ENCODE peak calls at places on chromosome 4, in seven cellular contexts. R is fibroblast of pulmonary artery, Z is fibroblast of mammary gland, L is PC-3, E is MM.1S, P is brain microvascular endothelial cell, T is body of pancreas. H is an unnamed sample.
A peak's percentile ranks its signal among the peaks of the same experiment; 100 is the strongest.

GRCh38 chr4:151331276-151332042 is 6.1 kb upstream of the SH3D19 start:
- DNase-seq in L (peak; percentile 84), P (no peak), Z (peak; percentile 29), E (peak; percentile 79), T (no peak), R (no peak), H (no peak)

GRCh38 chr4:32858971-32859370 is 2138.8 kb downstream of the PCDH7 start:
- DNase-seq in L (peak; percentile 83), Z (peak; percentile 94), P (peak; percentile 2), E (no peak), R (peak; percentile 67), T (no peak), H (no peak)

GRCh38 chr4:35125995-35126712 is 1118.2 kb downstream of the ARAP2 start:
- DNase-seq in L (no peak), T (no peak), Z (no peak), E (no peak), R (no peak), P (no peak), H (no peak)

GRCh38 chr4:82721819-82722423 is 76.7 kb downstream of the SCD5 start:
- DNase-seq in Z (no peak), L (peak; percentile 52), E (peak; percentile 45), R (no peak), T (peak; percentile 62), P (no peak), H (no peak)

GRCh38 chr4:110849461-110849860 is 226.6 kb upstream of the PITX2 start:
- DNase-seq in L (no peak), Z (no peak), E (no peak), R (no peak), P (no peak), T (no peak), H (no peak)

GRCh38 chr4:133982533-133983224 is 218.9 kb downstream of the PABPC4L start:
- DNase-seq in E (no peak), L (peak; percentile 31), T (no peak), Z (peak; percentile 18), P (no peak), R (no peak), H (no peak)

GRCh38 chr4:142095886-142096605 is 459.7 kb downstream of the IL15 start:
- DNase-seq in R (peak; percentile 95), E (no peak), T (peak; percentile 32), P (peak; percentile 95), L (peak; percentile 98), Z (peak; percentile 97), H (peak; percentile 81)

GRCh38 chr4:101977096-101977495 is 186.6 kb downstream of the BANK1 start:
- DNase-seq in L (peak; percentile 93), Z (peak; percentile 98), P (peak; percentile 96), R (peak; percentile 98), E (no peak), T (no peak), H (peak; percentile 80)

GRCh38 chr4:87078987-87079469 is 141.4 kb downstream of the KLHL8 start:
- DNase-seq in E (no peak), P (peak; percentile 79), R (peak; percentile 94), Z (peak; percentile 72), T (peak; percentile 38), L (no peak), H (no peak)

GRCh38 chr4:142959156-142959555 is 113.1 kb upstream of the INPP4B start:
- DNase-seq in P (no peak), L (no peak), Z (peak; percentile 11), R (no peak), E (no peak), T (no peak), H (no peak)

GRCh38 chr4:122842984-122843531 is 16.4 kb downstream of the FGF2 start:
- DNase-seq in P (no peak), E (no peak), Z (no peak), L (peak; percentile 8), R (no peak), T (no peak), H (no peak)

GRCh38 chr4:40334591-40335507 is at the start of gene CHRNA9:
- DNase-seq in R (no peak), P (no peak), Z (peak; percentile 21), E (no peak), T (no peak), L (no peak), H (no peak)

GRCh38 chr4:13294961-13295605 is 189.1 kb downstream of the RAB28 start:
- DNase-seq in P (no peak), T (no peak), L (peak; percentile 6), R (peak; percentile 18), E (no peak), Z (peak; percentile 8), H (no peak)

GRCh38 chr4:122552898-122553297 is 68.0 kb downstream of the IL21 start:
- DNase-seq in P (no peak), T (no peak), Z (no peak), L (no peak), E (no peak), R (no peak), H (no peak)

GRCh38 chr4:65589331-65589730 is 81.0 kb downstream of the EPHA5 start:
- DNase-seq in L (peak; percentile 47), E (no peak), T (no peak), P (no peak), Z (no peak), R (no peak), H (no peak)

GRCh38 chr4:170089743-170090666 is at the start of gene AADAT:
- DNase-seq in P (peak; percentile 51), L (peak; percentile 69), R (peak; percentile 70), Z (peak; percentile 78), E (peak; percentile 39), T (peak; percentile 83), H (peak; percentile 77)

GRCh38 chr4:170091069-170091696 is 1.4 kb upstream of the AADAT start:
- DNase-seq in E (no peak), L (no peak), P (no peak), Z (no peak), R (no peak), T (no peak), H (no peak)

GRCh38 chr4:170088686-170089085 is 1.1 kb downstream of the AADAT start:
- DNase-seq in P (no peak), R (no peak), E (no peak), Z (no peak), L (no peak), T (no peak), H (no peak)

GRCh38 chr4:170090667-170091052 is 904 bp upstream of the AADAT start:
- DNase-seq in P (no peak), T (no peak), L (peak; percentile 40), R (peak; percentile 11), E (no peak), Z (no peak), H (no peak)

GRCh38 chr4:170089274-170089742 is 448 bp downstream of the AADAT start:
- DNase-seq in T (peak; percentile 22), P (peak; percentile 36), Z (peak; percentile 41), L (peak; percentile 27), E (no peak), R (peak; percentile 48), H (no peak)
- H3K4me3 ChIP-seq in T (peak overlapping the region; percentile 21), P (peak overlapping the region; percentile 82), Z (peak overlapping the region; percentile 66), L (peak overlapping the region; percentile 86), E (peak overlapping the region; percentile 47), R (peak overlapping the region; percentile 71), H (peak overlapping the region; percentile 73)

DNA sequence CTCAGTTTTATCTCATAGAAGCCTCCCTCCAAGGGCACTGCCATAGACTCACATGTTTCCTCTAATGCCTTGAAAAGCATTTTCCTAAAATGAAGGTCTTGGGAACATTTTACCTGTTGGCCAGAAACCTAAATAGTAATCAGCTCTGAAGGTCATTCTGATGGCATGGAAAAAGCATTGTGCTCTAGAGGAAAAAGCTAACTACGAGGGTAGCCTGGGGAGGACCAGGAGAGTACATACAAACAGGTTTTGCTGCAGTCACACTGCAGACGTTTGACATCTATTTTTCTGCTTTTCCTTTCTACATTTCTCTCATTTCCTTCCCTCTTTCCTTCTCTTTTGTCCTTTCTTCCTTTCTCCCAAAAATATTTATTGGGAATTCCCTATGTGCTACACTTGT is 103.3 kb upstream of the SORBS2 start:
- DNase-seq in R (no peak), Z (no peak), T (no peak), L (no peak), E (no peak), P (no peak), H (no peak)
- H3K4me3 ChIP-seq in R (no peak overlapping the region), Z (no peak overlapping the region), T (no peak overlapping the region), L (no peak overlapping the region), E (no peak overlapping the region), P (no peak overlapping the region), H (no peak overlapping the region)

GRCh38 chr4:8469550-8469949 is 29.0 kb downstream of the TRMT44 start:
- DNase-seq in Z (no peak), P (no peak), L (no peak), T (no peak), R (no peak), E (no peak), H (no peak)
- H3K4me3 ChIP-seq in Z (no peak overlapping the region), P (no peak overlapping the region), L (no peak overlapping the region), T (no peak overlapping the region), R (no peak overlapping the region), E (no peak overlapping the region), H (no peak overlapping the region)

DNA sequence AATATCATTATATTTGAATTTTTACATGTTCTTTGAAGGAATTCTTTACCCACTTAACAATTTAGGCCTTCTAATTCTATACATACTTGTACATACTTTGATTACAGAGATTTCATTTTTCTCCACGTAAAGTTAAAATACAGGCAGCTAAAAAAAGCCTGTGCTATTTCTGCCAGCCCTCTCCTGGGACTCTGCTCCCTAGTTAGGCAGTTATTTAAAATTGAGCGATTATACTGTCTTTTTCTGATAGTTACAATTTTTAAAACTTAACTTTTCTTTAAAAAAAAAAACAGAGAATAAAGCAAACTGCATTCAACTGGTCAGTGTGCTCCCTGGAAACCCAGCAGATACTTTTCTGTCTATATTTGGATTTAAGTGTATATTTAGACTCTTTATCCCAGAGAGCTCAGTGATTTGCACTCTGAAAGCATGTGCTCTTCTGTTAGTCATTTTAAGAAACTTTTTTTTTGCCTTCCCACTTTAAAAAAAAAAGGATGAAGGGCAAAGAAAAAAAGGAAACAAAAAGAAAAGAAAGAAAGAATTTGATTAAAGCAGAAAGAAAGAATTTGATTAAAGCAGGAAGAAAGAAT is 18.1 kb upstream of the FAM241A start:
- DNase-seq in L (no peak), T (no peak), Z (no peak), E (no peak), P (no peak), R (no peak), H (no peak)
- H3K4me3 ChIP-seq in L (peak overlapping the region; percentile 13), T (no peak overlapping the region), Z (no peak overlapping the region), E (no peak overlapping the region), P (no peak overlapping the region), R (no peak overlapping the region), H (no peak overlapping the region)

GRCh38 chr4:37827802-37828321 is 1.4 kb downstream of the PGM2 start:
- DNase-seq in Z (peak; percentile 4), P (no peak), E (no peak), R (no peak), T (no peak), L (no peak), H (no peak)

GRCh38 chr4:37826282-37827029 is at the start of gene PGM2:
- DNase-seq in L (peak; percentile 77), T (peak; percentile 88), Z (peak; percentile 77), R (peak; percentile 78), P (peak; percentile 79), E (peak; percentile 90), H (peak; percentile 87)

GRCh38 chr4:37830640-37831039 is 4.2 kb downstream of the PGM2 start:
- DNase-seq in Z (no peak), E (no peak), R (no peak), P (no peak), L (no peak), T (no peak), H (peak; percentile 79)

GRCh38 chr4:37827030-37827705 is 682 bp downstream of the PGM2 start:
- DNase-seq in R (peak; percentile 48), T (no peak), E (peak; percentile 6), L (peak; percentile 75), Z (peak; percentile 76), P (peak; percentile 68), H (peak; percentile 55)

GRCh38 chr4:37828843-37829242 is 2.4 kb downstream of the PGM2 start:
- DNase-seq in Z (no peak), E (no peak), P (no peak), T (no peak), L (no peak), R (no peak), H (no peak)
- H3K4me3 ChIP-seq in Z (no peak overlapping the region), E (no peak overlapping the region), P (no peak overlapping the region), T (no peak overlapping the region), L (peak overlapping the region; percentile 98), R (no peak overlapping the region), H (no peak overlapping the region)

H was measured in RWPE2.